ENCODE peak calls at places on chromosome 9, in nine cellular contexts. L is GM23338, W is uterus, I is A549, B is neural progenitor cell, S is brain microvascular endothelial cell, P is MM.1S, O is body of pancreas, A is IMR-90. Z is an unnamed sample.
A peak's percentile ranks its signal among the peaks of the same experiment; 100 is the strongest.

GRCh38 chr9:107932036-107932435 is 442.5 kb upstream of the KLF4 start:
- DNase-seq in O (no peak), P (no peak), B (no peak), A (peak; percentile 72), W (no peak), S (peak; percentile 18), I (no peak), L (no peak), Z (no peak)

GRCh38 chr9:99356512-99356971 is 134.5 kb downstream of the SEC61B start:
- DNase-seq in W (no peak), S (no peak), B (no peak), A (no peak), L (no peak), O (peak; percentile 53), I (no peak), P (no peak), Z (no peak)

GRCh38 chr9:96344458-96345180 is 38.9 kb downstream of the SLC35D2 start:
- DNase-seq in O (peak; percentile 46), S (peak; percentile 88), A (peak; percentile 95), W (peak; percentile 72), L (peak; percentile 81), P (no peak), I (peak; percentile 90), B (peak; percentile 44), Z (no peak)

GRCh38 chr9:714675-715074 is 126.8 kb upstream of the DMRT1 start:
- DNase-seq in B (no peak), P (no peak), O (no peak), W (no peak), S (no peak), A (no peak), I (no peak), L (no peak), Z (no peak)

GRCh38 chr9:32954642-32955041 is 46.8 kb downstream of the APTX start:
- DNase-seq in A (peak; percentile 63), I (peak; percentile 4), O (peak; percentile 45), S (no peak), W (no peak), L (no peak), P (no peak), B (no peak), Z (no peak)

GRCh38 chr9:89878687-89879086 is 273.9 kb downstream of the GADD45G start:
- DNase-seq in W (peak; percentile 28), I (no peak), P (no peak), O (peak; percentile 86), L (no peak), S (peak; percentile 12), A (no peak), B (no peak), Z (no peak)

GRCh38 chr9:86944974-86945867 is 2.1 kb downstream of the GAS1 start:
- DNase-seq in O (peak; percentile 46), W (peak; percentile 32), S (no peak), B (peak; percentile 63), P (no peak), A (peak; percentile 39), I (no peak), L (peak; percentile 71), Z (no peak)

GRCh38 chr9:75039804-75040203 is 11.7 kb upstream of the CARNMT1 start:
- DNase-seq in P (no peak), A (no peak), S (no peak), B (no peak), W (no peak), L (no peak), I (no peak), O (no peak), Z (no peak)

GRCh38 chr9:123928471-123929176 is 1.3 kb downstream of the DENND1A start:
- DNase-seq in I (no peak), W (no peak), B (no peak), A (peak; percentile 41), P (peak; percentile 19), S (no peak), L (no peak), O (no peak), Z (peak; percentile 34)

GRCh38 chr9:36637491-36638270 is 65.0 kb downstream of the MELK start:
- DNase-seq in W (no peak), P (no peak), S (peak; percentile 1), O (no peak), A (no peak), L (no peak), B (peak; percentile 16), I (no peak), Z (no peak)

GRCh38 chr9:84697494-84698114 is 28.1 kb downstream of the NTRK2 start:
- DNase-seq in O (peak; percentile 67), B (peak; percentile 84), A (peak; percentile 6), W (peak; percentile 54), P (peak; percentile 71), S (peak; percentile 64), L (peak; percentile 94), I (peak; percentile 47), Z (no peak)

GRCh38 chr9:36363448-36363847 is 36.6 kb downstream of the RNF38 start:
- DNase-seq in L (no peak), P (no peak), B (no peak), S (no peak), W (no peak), O (no peak), A (no peak), I (no peak), Z (no peak)

GRCh38 chr9:23829580-23830458 is 3.8 kb upstream of the ELAVL2 start:
- DNase-seq in W (no peak), I (no peak), S (no peak), B (peak; percentile 77), A (peak; percentile 2), O (no peak), L (peak; percentile 75), P (no peak), Z (no peak)

GRCh38 chr9:137129089-137129455 is 9.9 kb upstream of the GRIN1 start:
- DNase-seq in P (no peak), A (peak; percentile 25), B (peak; percentile 46), S (peak; percentile 17), I (peak; percentile 51), L (peak; percentile 57), O (peak; percentile 51), W (no peak), Z (no peak)

GRCh38 chr9:22425551-22425950 is 21.1 kb upstream of the DMRTA1 start:
- DNase-seq in B (peak; percentile 74), P (no peak), W (no peak), I (no peak), O (no peak), S (no peak), A (no peak), L (peak; percentile 27), Z (no peak)

GRCh38 chr9:95182854-95183563 is 134.5 kb downstream of the FANCC start:
- DNase-seq in W (no peak), S (peak; percentile 28), L (peak; percentile 81), P (no peak), O (peak; percentile 38), A (no peak), B (peak; percentile 48), I (peak; percentile 7), Z (no peak)

GRCh38 chr9:115396071-115396529 is 278.1 kb upstream of the TNC start:
- DNase-seq in P (peak; percentile 10), S (peak; percentile 28), L (no peak), I (no peak), B (no peak), A (peak; percentile 25), W (no peak), O (no peak), Z (no peak)

GRCh38 chr9:115422932-115423440 is 305.0 kb upstream of the TNC start:
- DNase-seq in W (no peak), B (no peak), S (no peak), O (no peak), A (no peak), P (no peak), L (no peak), I (no peak), Z (no peak)

DNA sequence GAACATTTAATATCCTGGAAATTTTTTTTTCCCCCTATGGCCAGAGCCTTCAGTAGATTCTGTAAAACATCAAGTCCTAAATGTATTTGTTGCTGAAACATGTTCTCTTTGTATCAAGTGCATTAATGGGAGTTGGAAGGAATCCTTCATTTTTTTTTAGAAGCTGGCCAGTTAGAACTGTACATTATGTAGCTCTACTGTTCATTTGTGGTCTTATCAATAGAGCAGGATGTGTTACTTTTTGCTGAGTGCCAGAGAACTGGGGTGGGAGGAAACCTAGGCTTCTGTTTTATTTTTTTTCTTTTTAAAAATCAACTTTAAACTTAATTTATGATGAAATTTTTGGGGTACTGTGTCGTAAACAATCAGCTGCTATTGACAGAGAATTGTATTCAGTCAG is 5.0 kb downstream of the PIP5K1B start:
- DNase-seq in B (no peak), P (no peak), I (no peak), W (no peak), S (no peak), O (no peak), L (no peak), A (no peak), Z (no peak)
- H3K4me3 ChIP-seq in B (no peak overlapping the region), P (no peak overlapping the region), I (no peak overlapping the region), W (no peak overlapping the region), S (no peak overlapping the region), O (no peak overlapping the region), L (no peak overlapping the region), A (no peak overlapping the region), Z (no peak overlapping the region)

GRCh38 chr9:133685653-133686504 is 49.7 kb downstream of the DBH start:
- DNase-seq in I (no peak), B (no peak), W (no peak), S (no peak), P (no peak), L (no peak), A (no peak), O (no peak), Z (no peak)

GRCh38 chr9:133683494-133684460 is 47.6 kb downstream of the DBH start:
- DNase-seq in W (peak; percentile 38), O (peak; percentile 47), A (peak; percentile 4), L (no peak), S (peak; percentile 40), P (no peak), B (no peak), I (no peak), Z (peak; percentile 80)

GRCh38 chr9:133682961-133683493 is 46.9 kb downstream of the DBH start:
- DNase-seq in O (no peak), P (no peak), L (no peak), W (no peak), B (no peak), I (no peak), A (no peak), S (no peak), Z (no peak)

GRCh38 chr9:133686642-133687575 is 50.7 kb downstream of the DBH start:
- DNase-seq in P (no peak), W (no peak), S (no peak), I (no peak), L (no peak), A (no peak), O (no peak), B (no peak), Z (no peak)

GRCh38 chr9:133684461-133685361 is 48.5 kb downstream of the DBH start:
- DNase-seq in I (no peak), A (no peak), B (no peak), O (no peak), W (no peak), S (no peak), L (no peak), P (no peak), Z (no peak)
- H3K27ac ChIP-seq in I (no peak overlapping the region), A (no peak overlapping the region), B (no peak overlapping the region), O (no peak overlapping the region), W (no peak overlapping the region), S (no peak overlapping the region), L (no peak overlapping the region), P (no peak overlapping the region), Z (peak overlapping the region; percentile 87)

GRCh38 chr9:122777052-122777451 is 11.7 kb upstream of the OR5C1 start:
- DNase-seq in I (no peak), P (no peak), B (no peak), O (no peak), S (no peak), L (no peak), W (no peak), A (no peak), Z (no peak)
- H3K4me3 ChIP-seq in I (no peak overlapping the region), P (no peak overlapping the region), B (no peak overlapping the region), O (no peak overlapping the region), S (no peak overlapping the region), L (no peak overlapping the region), W (no peak overlapping the region), A (no peak overlapping the region), Z (no peak overlapping the region)

GRCh38 chr9:88535226-88535931 is 401 bp downstream of the NXNL2 start:
- DNase-seq in P (no peak), L (peak; percentile 58), B (peak; percentile 69), S (no peak), I (peak; percentile 31), W (peak; percentile 50), O (peak; percentile 38), A (no peak), Z (peak; percentile 29)
- H3K27ac ChIP-seq in P (no peak overlapping the region), L (no peak overlapping the region), B (no peak overlapping the region), S (no peak overlapping the region), I (peak overlapping the region; percentile 100), W (peak overlapping the region; percentile 81), O (peak overlapping the region; percentile 90), A (peak overlapping the region; percentile 50), Z (no peak overlapping the region)